ENCODE peak calls at places on chromosomes 7 and 10, in five cellular contexts. Q is hepatocyte; L is kidney; E is CD8-positive, alpha-beta memory T cell; H is adipocyte. D is an unnamed sample. For H3K9me3, the result is how much of the 10 kb centered on the place peaks cover.

GRCh38 chr7:2046581-2047271 is 186.0 kb downstream of the MAD1L1 start:
- DNase-seq in Q (no peak), L (peak), H (no peak), E (no peak), D (peak)

GRCh38 chr7:75966209-75966961 is 28.0 kb downstream of the TMEM120A start:
- DNase-seq in L (peak), E (no peak), Q (peak), H (peak), D (no peak)

GRCh38 chr10:99395750-99396445 is 34.5 kb downstream of the GOT1 start:
- DNase-seq in H (peak), E (no peak), L (no peak), Q (peak), D (peak)

GRCh38 chr7:150375662-150376521 is 3.2 kb upstream of the ZNF775 start:
- DNase-seq in H (no peak), E (no peak), L (no peak), Q (no peak), D (no peak)

GRCh38 chr10:92267343-92267742 is 23.5 kb downstream of the CPEB3 start:
- DNase-seq in H (no peak), Q (no peak), L (no peak), E (no peak), D (no peak)

GRCh38 chr7:38368191-38368605 is 94.8 kb upstream of the TARP start:
- DNase-seq in H (peak), L (peak), E (peak), Q (peak), D (peak)

GRCh38 chr7:151047979-151048763 is at the start of gene ASIC3:
- DNase-seq in L (peak), E (no peak), H (no peak), Q (no peak), D (no peak)

GRCh38 chr7:127154101-127154500 is 98.6 kb downstream of the GRM8 start:
- DNase-seq in E (no peak), H (no peak), L (no peak), Q (no peak), D (no peak)

GRCh38 chr7:138342990-138343389 is 117.1 kb upstream of the TRIM24 start:
- DNase-seq in E (no peak), H (no peak), L (no peak), Q (no peak), D (no peak)

DNA sequence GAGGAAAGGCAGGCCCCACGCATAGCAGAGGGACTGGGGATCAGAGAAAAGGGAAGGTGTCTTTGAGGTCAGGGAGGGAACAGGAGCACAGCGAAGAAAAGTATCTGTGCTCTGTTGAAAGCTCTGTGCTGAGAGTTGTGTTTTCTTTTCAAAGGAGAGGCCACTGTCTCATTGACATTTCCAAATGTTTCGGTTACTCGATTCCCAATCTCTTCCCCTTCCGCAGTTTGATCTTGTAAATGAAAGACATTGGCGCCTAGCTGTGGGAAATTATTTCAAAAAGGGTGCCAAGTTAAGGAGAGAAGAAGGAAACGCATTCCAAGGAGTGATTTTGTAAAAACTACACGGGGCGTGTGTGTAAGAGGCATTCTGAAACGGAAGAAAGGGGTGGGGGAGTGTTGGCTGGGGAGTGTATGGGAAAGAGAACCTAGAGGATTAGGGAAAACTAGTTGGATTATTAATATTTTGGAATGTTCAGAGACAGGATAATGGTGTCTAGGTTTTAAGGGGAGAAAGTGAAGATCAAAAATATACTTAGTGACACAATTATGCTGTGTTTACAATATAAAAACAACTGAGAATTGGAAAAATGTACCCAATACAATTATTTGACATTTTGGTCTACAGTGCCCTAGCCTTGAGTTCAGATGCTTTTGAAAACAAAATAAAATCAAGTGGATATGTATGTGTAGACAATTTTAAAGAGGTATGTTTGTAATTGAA is 727 bp downstream of the KLHDC10 start:
- DNase-seq in H (peak), L (no peak), E (no peak), Q (peak), D (no peak)
- H3K9me3 ChIP-seq in H (under half), L (under half), E (under half), Q (under half), D (under half)

GRCh38 chr7:157596471-157596870 is 259.7 kb downstream of the DNAJB6 start:
- DNase-seq in L (peak), E (no peak), H (no peak), Q (no peak), D (peak)
- H3K9me3 ChIP-seq in L (under half), E (under half), H (under half), Q (under half), D (under half)

DNA sequence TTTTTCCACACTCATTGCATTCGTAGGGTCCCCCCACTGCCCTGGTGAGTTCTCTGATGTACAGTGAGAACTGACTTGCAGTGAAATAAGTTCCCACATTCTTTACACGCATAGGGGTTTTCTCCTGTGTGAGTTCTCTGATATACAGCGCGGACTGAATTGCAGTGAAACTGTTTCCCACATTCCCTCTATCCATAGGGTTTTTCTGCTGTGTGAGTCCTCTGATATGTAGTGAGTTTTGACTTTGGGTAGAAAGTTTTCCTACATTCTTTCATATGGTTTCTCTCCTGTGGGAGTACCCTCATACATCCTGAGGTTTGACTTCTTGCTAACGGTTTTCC is 147.0 kb downstream of the GLRX3 start:
- DNase-seq in H (no peak), L (no peak), Q (no peak), E (no peak), D (no peak)
- H3K9me3 ChIP-seq in H (half or more), L (half or more), Q (under half), E (under half), D (under half)

GRCh38 chr7:20932785-20933184 is 146.1 kb upstream of the SP8 start:
- DNase-seq in L (no peak), H (no peak), Q (no peak), E (no peak), D (no peak)

GRCh38 chr7:20929199-20929598 is 142.5 kb upstream of the SP8 start:
- DNase-seq in E (no peak), Q (no peak), H (no peak), L (no peak), D (no peak)

GRCh38 chr7:20928022-20928421 is 141.3 kb upstream of the SP8 start:
- DNase-seq in E (no peak), L (no peak), H (no peak), Q (no peak), D (no peak)

GRCh38 chr7:20931739-20932138 is 145.1 kb upstream of the SP8 start:
- DNase-seq in Q (no peak), L (no peak), H (no peak), E (no peak), D (no peak)
- H3K9me3 ChIP-seq in Q (under half), L (under half), H (under half), E (under half), D (under half)

GRCh38 chr7:57216340-57216739 is 84.1 kb upstream of the ZNF479 start:
- DNase-seq in H (no peak), E (no peak), Q (no peak), L (peak), D (no peak)

GRCh38 chr7:57215423-57215822 is 83.2 kb upstream of the ZNF479 start:
- DNase-seq in L (peak), H (no peak), E (no peak), Q (no peak), D (no peak)

GRCh38 chr7:57218196-57218716 is 86.0 kb upstream of the ZNF479 start:
- DNase-seq in H (no peak), Q (no peak), E (no peak), L (peak), D (no peak)

GRCh38 chr7:57225666-57226065 is 93.4 kb upstream of the ZNF479 start:
- DNase-seq in Q (no peak), H (no peak), E (no peak), L (no peak), D (no peak)

GRCh38 chr7:57220746-57221145 is 88.5 kb upstream of the ZNF479 start:
- DNase-seq in Q (no peak), E (no peak), L (peak), H (no peak), D (no peak)
- H3K9me3 ChIP-seq in Q (under half), E (under half), L (under half), H (under half), D (under half)

DNA sequence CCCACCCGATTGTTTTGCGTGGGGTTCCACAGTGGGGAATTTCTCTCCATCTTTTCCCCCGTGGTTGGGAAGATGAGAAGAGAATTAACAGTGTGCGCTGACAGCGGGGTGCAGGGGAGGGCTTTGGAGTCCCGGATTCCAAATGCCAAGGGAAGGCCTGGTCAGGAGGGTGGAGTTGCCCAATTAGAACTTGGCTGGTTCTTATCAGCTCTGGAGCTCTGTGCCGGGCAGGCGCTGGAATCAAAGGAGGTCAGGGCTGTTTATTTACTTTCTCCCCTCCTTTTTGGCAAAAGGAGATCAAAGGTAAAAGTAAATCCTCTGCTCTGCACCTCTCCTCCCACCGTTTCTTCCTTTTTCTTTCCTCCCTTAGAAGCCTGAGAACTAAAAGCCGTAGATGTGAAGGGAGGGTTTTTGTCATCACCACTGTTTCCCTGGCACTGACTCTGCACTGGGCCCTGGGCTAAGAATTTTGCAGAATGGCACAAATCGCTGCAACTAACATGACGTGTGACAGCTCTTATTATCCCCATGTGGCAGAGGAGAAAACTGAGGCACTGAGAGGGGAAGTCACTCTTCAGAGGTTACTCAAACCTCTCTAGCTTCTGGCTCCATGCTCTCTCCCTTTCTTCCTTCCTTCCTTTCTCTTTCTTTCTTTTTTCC is 95.2 kb upstream of the ZNF716 start:
- DNase-seq in H (no peak), Q (no peak), L (no peak), E (no peak), D (no peak)
- H3K9me3 ChIP-seq in H (under half), Q (under half), L (under half), E (under half), D (under half)

GRCh38 chr7:18900236-18900635 is 217.2 kb downstream of the TWIST1 start:
- DNase-seq in H (no peak), Q (no peak), L (no peak), E (no peak), D (no peak)

GRCh38 chr7:18901351-18901750 is 216.1 kb downstream of the TWIST1 start:
- DNase-seq in H (no peak), Q (no peak), E (no peak), L (no peak), D (no peak)

GRCh38 chr7:18900801-18901200 is 216.6 kb downstream of the TWIST1 start:
- DNase-seq in L (no peak), E (no peak), H (peak), Q (no peak), D (no peak)

GRCh38 chr7:18902892-18903291 is 214.5 kb downstream of the TWIST1 start:
- DNase-seq in E (no peak), L (no peak), H (no peak), Q (no peak), D (no peak)

GRCh38 chr7:18901881-18902280 is 215.6 kb downstream of the TWIST1 start:
- DNase-seq in H (no peak), Q (no peak), E (no peak), L (no peak), D (no peak)
- H3K9me3 ChIP-seq in H (under half), Q (under half), E (under half), L (under half), D (under half)

D was measured in RWPE2.